ENCODE peak calls at places on chromosomes 5 and 9, in seven cellular contexts. B is AML-193, K is T-helper 2 cell, O is lower lobe of right lung, H is AG10803, P is esophagus muscularis mucosa, D is ovary. Y is an unnamed sample.

GRCh38 chr5:168057905-168058304 is 233.5 kb upstream of the WWC1 start:
- DNase-seq in H (no peak), O (no peak), B (no peak), K (no peak), D (no peak), P (no peak), Y (no peak)

GRCh38 chr5:59246470-59247250 is 646.9 kb downstream of the PDE4D start:
- DNase-seq in K (no peak), B (no peak), P (no peak), H (peak; percentile 20), O (no peak), D (no peak), Y (no peak)

GRCh38 chr9:133396952-133397351 is 20.8 kb downstream of the STKLD1 start:
- DNase-seq in B (no peak), K (no peak), O (no peak), H (no peak), P (no peak), D (no peak), Y (no peak)

GRCh38 chr5:40355842-40356241 is 323.9 kb upstream of the PTGER4 start:
- DNase-seq in D (no peak), P (no peak), H (no peak), O (no peak), B (no peak), K (no peak), Y (no peak)

GRCh38 chr9:75953218-75953617 is 62.7 kb downstream of the PCSK5 start:
- DNase-seq in P (no peak), B (no peak), K (no peak), D (no peak), O (no peak), H (no peak), Y (no peak)

GRCh38 chr5:175494271-175495183 is 16.2 kb downstream of the SFXN1 start:
- DNase-seq in D (no peak), H (no peak), O (no peak), B (no peak), K (no peak), P (no peak), Y (no peak)

GRCh38 chr9:16179566-16179965 is 626.7 kb downstream of the CCDC171 start:
- DNase-seq in O (no peak), K (no peak), H (no peak), P (peak; percentile 19), B (no peak), D (no peak), Y (no peak)

GRCh38 chr9:108569624-108570023 is 286.2 kb downstream of the ACTL7B start:
- DNase-seq in B (no peak), D (no peak), H (peak; percentile 72), P (no peak), K (no peak), O (no peak), Y (no peak)

GRCh38 chr5:61467766-61468482 is 135.9 kb downstream of the ZSWIM6 start:
- DNase-seq in D (no peak), K (no peak), B (no peak), H (peak; percentile 62), P (no peak), O (no peak), Y (no peak)

GRCh38 chr5:138716456-138716924 is 36.7 kb upstream of the CTNNA1 start:
- DNase-seq in O (no peak), D (no peak), K (no peak), H (no peak), B (no peak), P (no peak), Y (no peak)

GRCh38 chr5:157511656-157512644 is 51.9 kb downstream of the NIPAL4 start:
- DNase-seq in K (peak; percentile 25), H (peak; percentile 98), B (no peak), O (peak; percentile 78), P (peak; percentile 98), D (peak; percentile 95), Y (no peak)

GRCh38 chr5:17118631-17119030 is 98.8 kb upstream of the BASP1 start:
- DNase-seq in P (no peak), H (peak; percentile 83), B (peak; percentile 89), O (peak; percentile 68), D (no peak), K (no peak), Y (no peak)

GRCh38 chr5:78627175-78627574 is 21.4 kb downstream of the LHFPL2 start:
- DNase-seq in B (peak; percentile 4), D (no peak), K (no peak), O (no peak), P (no peak), H (peak; percentile 24), Y (no peak)

GRCh38 chr5:57318251-57318650 is 144.4 kb downstream of the GPBP1 start:
- DNase-seq in P (no peak), B (no peak), D (no peak), K (no peak), H (no peak), O (no peak), Y (no peak)

GRCh38 chr5:132665681-132666080 is 7.7 kb downstream of the IL13 start:
- DNase-seq in P (no peak), O (no peak), H (no peak), B (no peak), K (no peak), D (no peak), Y (no peak)

GRCh38 chr9:83270116-83270515 is 207.2 kb upstream of the RASEF start:
- DNase-seq in P (no peak), B (no peak), H (no peak), K (no peak), O (no peak), D (no peak), Y (no peak)

GRCh38 chr5:77881528-77881927 is 105.4 kb upstream of the TBCA start:
- DNase-seq in H (no peak), O (no peak), D (no peak), B (no peak), P (no peak), K (no peak), Y (no peak)

GRCh38 chr5:138648841-138649240 is 73.6 kb upstream of the HSPA9 start:
- DNase-seq in P (no peak), H (no peak), O (no peak), D (no peak), K (no peak), B (no peak), Y (no peak)

GRCh38 chr5:134460551-134460950 is 48.9 kb upstream of the CDKN2AIPNL start:
- DNase-seq in B (no peak), H (peak; percentile 15), K (no peak), O (no peak), D (no peak), P (no peak), Y (no peak)

GRCh38 chr9:3880851-3881250 is 355.1 kb upstream of the RFX3 start:
- DNase-seq in D (no peak), B (no peak), O (no peak), K (no peak), H (peak; percentile 96), P (no peak), Y (no peak)

GRCh38 chr5:172903790-172904189 is 55.4 kb upstream of the RPL26L1 start:
- DNase-seq in B (no peak), D (peak; percentile 82), H (peak; percentile 94), K (no peak), P (no peak), O (peak; percentile 63), Y (no peak)

GRCh38 chr9:121434946-121435345 is 64.7 kb downstream of the GGTA1 start:
- DNase-seq in P (no peak), B (no peak), D (no peak), H (peak; percentile 69), K (no peak), O (no peak), Y (no peak)

GRCh38 chr9:38395653-38396370 is 3.3 kb downstream of the ALDH1B1 start:
- DNase-seq in H (no peak), O (no peak), K (no peak), B (no peak), P (no peak), D (no peak), Y (no peak)

GRCh38 chr9:26392639-26393038 is 500.0 kb downstream of the CAAP1 start:
- DNase-seq in D (no peak), H (no peak), O (no peak), K (no peak), P (no peak), B (no peak), Y (no peak)

GRCh38 chr5:56316302-56316994 is 83.3 kb upstream of the ANKRD55 start:
- DNase-seq in K (no peak), H (no peak), B (no peak), O (no peak), D (no peak), P (no peak), Y (no peak)

GRCh38 chr5:66826263-66826662 is 230.1 kb downstream of the MAST4 start:
- DNase-seq in H (no peak), K (no peak), B (no peak), O (no peak), P (no peak), D (no peak), Y (no peak)

GRCh38 chr5:133996683-133997252 is 8.0 kb downstream of the VDAC1 start:
- DNase-seq in P (no peak), H (no peak), B (no peak), O (no peak), K (no peak), D (no peak), Y (no peak)